ENCODE peak calls at places on chromosomes 2 and 18, in five cellular contexts. S, B, H, T and J are unnamed samples. For H3K4me1, the result is how much of the 10 kb centered on the place peaks cover.

GRCh38 chr2:160911258-160911657 is 249.0 kb upstream of the TANK start:
- DNase-seq in S (no peak), B (no peak), H (no peak), T (no peak), J (no peak)

GRCh38 chr2:227154976-227155375 is 9.0 kb downstream of the COL4A4 start:
- DNase-seq in S (peak), B (peak), H (peak), T (no peak), J (no peak)

GRCh38 chr2:31018280-31018679 is 120.0 kb downstream of the GALNT14 start:
- DNase-seq in S (no peak), B (no peak), H (no peak), T (no peak), J (no peak)

GRCh38 chr2:218272531-218273212 is 2.4 kb downstream of the PNKD start:
- DNase-seq in S (peak), B (peak), H (peak), T (peak), J (peak)

GRCh38 chr2:241545113-241545512 is 13.4 kb upstream of the BOK start:
- DNase-seq in S (no peak), B (no peak), H (no peak), T (no peak), J (peak)

GRCh38 chr18:32922951-32923430 is 150.2 kb upstream of the KLHL14 start:
- DNase-seq in S (no peak), B (no peak), H (no peak), T (no peak), J (no peak)

GRCh38 chr2:17171446-17172049 is 346.7 kb downstream of the RAD51AP2 start:
- DNase-seq in S (peak), B (peak), H (peak), T (no peak), J (peak)

GRCh38 chr2:152555048-152555447 is 162.2 kb downstream of the PRPF40A start:
- DNase-seq in S (no peak), B (no peak), H (no peak), T (no peak), J (no peak)

GRCh38 chr18:44464401-44465185 is 216.1 kb upstream of the SETBP1 start:
- DNase-seq in S (no peak), B (no peak), H (no peak), T (no peak), J (no peak)

GRCh38 chr18:46868171-46868921 is 49.0 kb downstream of the PIAS2 start:
- DNase-seq in S (no peak), B (no peak), H (no peak), T (no peak), J (no peak)

GRCh38 chr2:21658269-21658668 is 534.5 kb downstream of the TDRD15 start:
- DNase-seq in S (no peak), B (no peak), H (no peak), T (no peak), J (no peak)

GRCh38 chr2:147255812-147256211 is 589.0 kb upstream of the ACVR2A start:
- DNase-seq in S (no peak), B (no peak), H (no peak), T (no peak), J (no peak)

GRCh38 chr2:158034198-158034831 is 67.4 kb upstream of the UPP2 start:
- DNase-seq in S (peak), B (peak), H (no peak), T (no peak), J (peak)

GRCh38 chr2:9145109-9145751 is 61.4 kb upstream of the ASAP2 start:
- DNase-seq in S (peak), B (no peak), H (no peak), T (no peak), J (no peak)

GRCh38 chr2:109266998-109267854 is 138.2 kb downstream of the SH3RF3 start:
- DNase-seq in S (no peak), B (no peak), H (no peak), T (no peak), J (no peak)

GRCh38 chr2:73828818-73829570 is at the start of gene STAMBP:
- DNase-seq in S (peak), B (peak), H (peak), T (peak), J (peak)

GRCh38 chr18:69484699-69485396 is 84.2 kb downstream of the DOK6 start:
- DNase-seq in S (no peak), B (no peak), H (no peak), T (no peak), J (no peak)

GRCh38 chr18:79525556-79526467 is 130.1 kb downstream of the NFATC1 start:
- DNase-seq in S (no peak), B (peak), H (peak), T (no peak), J (no peak)

GRCh38 chr2:158618859-158619490 is 162.2 kb downstream of the PKP4 start:
- DNase-seq in S (no peak), B (no peak), H (no peak), T (no peak), J (no peak)

GRCh38 chr2:105746177-105747080 is 1.7 kb downstream of the NCK2 start:
- DNase-seq in S (peak), B (peak), H (peak), T (peak), J (no peak)

GRCh38 chr18:35418610-35419009 is 41.5 kb upstream of the ZNF396 start:
- DNase-seq in S (no peak), B (no peak), H (no peak), T (no peak), J (no peak)

GRCh38 chr18:5627756-5628511 is 84.1 kb upstream of the EPB41L3 start:
- DNase-seq in S (no peak), B (peak), H (no peak), T (no peak), J (no peak)

GRCh38 chr2:29431485-29431884 is 316.3 kb downstream of the CLIP4 start:
- DNase-seq in S (no peak), B (no peak), H (no peak), T (no peak), J (no peak)

GRCh38 chr2:70201225-70201768 is 10.5 kb upstream of the C2orf42 start:
- DNase-seq in S (no peak), B (no peak), H (no peak), T (no peak), J (no peak)

GRCh38 chr2:70204452-70204851 is 13.6 kb upstream of the C2orf42 start:
- DNase-seq in S (no peak), B (no peak), H (no peak), T (no peak), J (no peak)

GRCh38 chr2:70201831-70202230 is 11.0 kb upstream of the C2orf42 start:
- DNase-seq in S (no peak), B (no peak), H (no peak), T (no peak), J (no peak)

GRCh38 chr2:70202236-70202806 is 11.5 kb upstream of the C2orf42 start:
- DNase-seq in S (no peak), B (no peak), H (no peak), T (no peak), J (no peak)

GRCh38 chr2:70203086-70203485 is 12.3 kb upstream of the C2orf42 start:
- DNase-seq in S (no peak), B (no peak), H (no peak), T (no peak), J (no peak)
- H3K4me3 ChIP-seq in S (no peak), B (no peak), H (no peak), T (no peak), J (no peak)

GRCh38 chr2:174563530-174564282 is 33.9 kb downstream of the WIPF1 start:
- DNase-seq in S (no peak), B (no peak), H (no peak), T (no peak), J (no peak)
- H3K27ac ChIP-seq in S (no peak), B (no peak), H (no peak), T (no peak), J (no peak)

GRCh38 chr2:234676109-234676858 is 179.4 kb upstream of the ARL4C start:
- DNase-seq in S (no peak), B (no peak), H (no peak), T (no peak), J (no peak)
- H3K4me1 ChIP-seq in S (under half), B (under half), H (under half), T (under half), J (under half)

GRCh38 chr2:135532581-135532980 is 1.3 kb downstream of the R3HDM1 start:
- DNase-seq in S (no peak), B (no peak), H (no peak), T (no peak), J (no peak)
- H3K4me3 ChIP-seq in S (no peak), B (peak), H (no peak), T (peak), J (peak)

GRCh38 chr18:58413667-58414628 is 214.9 kb downstream of the ALPK2 start:
- DNase-seq in S (no peak), B (no peak), H (no peak), T (no peak), J (no peak)
- H3K27ac ChIP-seq in S (no peak), B (no peak), H (no peak), T (no peak), J (no peak)